ENCODE peak calls at places on chromosomes 16 and 17, in seven cellular contexts. X is CD4-positive, CD25-positive, alpha-beta regulatory T cell; Q is GM23248; C is A673; G is T-helper 1 cell; J is occipital lobe; N is osteocyte. A is an unnamed sample.

GRCh38 chr16:85347213-85347591 is 234.9 kb upstream of the CIBAR2 start:
- DNase-seq in N (no peak), J (no peak), C (peak; percentile 56), X (no peak), G (no peak), Q (peak; percentile 39), A (no peak)

GRCh38 chr17:38568274-38568673 is 37.5 kb downstream of the SRCIN1 start:
- DNase-seq in J (no peak), Q (no peak), G (no peak), X (no peak), N (no peak), C (no peak), A (no peak)

GRCh38 chr16:10976663-10977062 is 32.3 kb downstream of the CLEC16A start:
- DNase-seq in J (no peak), Q (no peak), X (no peak), C (no peak), N (no peak), G (no peak), A (no peak)

GRCh38 chr16:68091604-68092261 is 6.6 kb downstream of the NFATC3 start:
- DNase-seq in G (no peak), J (no peak), N (no peak), C (no peak), Q (peak; percentile 68), X (no peak), A (no peak)

GRCh38 chr16:31713945-31714898 is 159.4 kb upstream of the ZNF267 start:
- DNase-seq in G (no peak), N (no peak), J (no peak), C (peak; percentile 18), Q (peak; percentile 37), X (no peak), A (no peak)

GRCh38 chr17:4263282-4264215 is at the start of gene ANKFY1:
- DNase-seq in X (peak; percentile 98), J (peak; percentile 94), N (peak; percentile 99), G (peak; percentile 94), C (peak; percentile 97), Q (peak; percentile 98), A (peak; percentile 95)

GRCh38 chr17:17269926-17270773 is 10.9 kb downstream of the COPS3 start:
- DNase-seq in J (no peak), G (no peak), C (no peak), X (peak; percentile 8), Q (no peak), N (no peak), A (no peak)

GRCh38 chr17:80786470-80786869 is 205.2 kb upstream of the CHMP6 start:
- DNase-seq in Q (no peak), N (no peak), J (no peak), X (no peak), C (peak; percentile 29), G (no peak), A (no peak)

GRCh38 chr17:69592692-69593350 is 178.3 kb downstream of the MAP2K6 start:
- DNase-seq in C (no peak), X (no peak), Q (peak; percentile 63), J (no peak), N (no peak), G (no peak), A (no peak)

GRCh38 chr16:68884867-68885266 is 41.5 kb downstream of the TANGO6 start:
- DNase-seq in J (no peak), N (no peak), G (no peak), Q (no peak), X (no peak), C (peak; percentile 83), A (no peak)

GRCh38 chr17:80101160-80101945 is at the start of gene GAA:
- DNase-seq in X (peak; percentile 89), G (peak; percentile 83), N (peak; percentile 97), J (peak; percentile 67), Q (peak; percentile 93), C (peak; percentile 91), A (peak; percentile 84)

GRCh38 chr17:7583253-7584109 is at the start of gene MPDU1:
- DNase-seq in Q (peak; percentile 98), X (peak; percentile 98), J (peak; percentile 93), C (peak; percentile 99), G (peak; percentile 87), N (peak; percentile 99), A (peak; percentile 98)

GRCh38 chr16:86584726-86585721 is 6.7 kb downstream of the FOXL1 start:
- DNase-seq in G (no peak), X (no peak), C (no peak), Q (peak; percentile 74), J (no peak), N (no peak), A (no peak)

GRCh38 chr16:6571044-6571443 is 761.6 kb upstream of the RBFOX1 start:
- DNase-seq in C (peak; percentile 42), G (no peak), N (no peak), J (no peak), X (no peak), Q (no peak), A (no peak)

GRCh38 chr17:72192409-72193192 is 71.8 kb downstream of the SOX9 start:
- DNase-seq in Q (peak; percentile 95), N (no peak), G (no peak), X (no peak), C (no peak), J (peak; percentile 16), A (no peak)

GRCh38 chr16:88003316-88003715 is 52.1 kb downstream of the BANP start:
- DNase-seq in J (no peak), Q (no peak), C (no peak), N (no peak), G (no peak), X (no peak), A (no peak)

GRCh38 chr17:15456972-15457722 is 10.3 kb downstream of the CDRT4 start:
- DNase-seq in Q (peak; percentile 87), J (no peak), G (no peak), X (no peak), N (peak; percentile 92), C (no peak), A (peak; percentile 86)

A was measured in midbrain.